ENCODE peak calls at places on chromosome 19, in eight cellular contexts. One of them, this sample, is unnamed.

GRCh38 chr19:51274037-51274370 is 23.1 kb downstream of the SIGLECL1 start:
- DNase-seq in HL-60: no peak
- DNase-seq in Panc1: no peak
- DNase-seq in upper lobe of left lung: no peak
- DNase-seq in GM23338: no peak
- DNase-seq in K562: no peak
- DNase-seq in breast epithelium: no peak
- DNase-seq in transverse colon: no peak
- DNase-seq in this sample: no peak

GRCh38 chr19:43695985-43696729 is 19.7 kb upstream of the IRGC start:
- DNase-seq in HL-60: peak
- DNase-seq in Panc1: no peak
- DNase-seq in upper lobe of left lung: no peak
- DNase-seq in GM23338: no peak
- DNase-seq in K562: no peak
- DNase-seq in breast epithelium: no peak
- DNase-seq in transverse colon: no peak
- DNase-seq in this sample: no peak

GRCh38 chr19:13001502-13002388 is 6.5 kb downstream of the NFIX start:
- DNase-seq in HL-60: no peak
- DNase-seq in Panc1: no peak
- DNase-seq in upper lobe of left lung: peak
- DNase-seq in GM23338: no peak
- DNase-seq in K562: no peak
- DNase-seq in breast epithelium: peak
- DNase-seq in transverse colon: peak
- DNase-seq in this sample: peak

GRCh38 chr19:19524053-19524452 is 4.7 kb upstream of the YJEFN3 start:
- DNase-seq in HL-60: no peak
- DNase-seq in Panc1: no peak
- DNase-seq in upper lobe of left lung: no peak
- DNase-seq in GM23338: no peak
- DNase-seq in K562: no peak
- DNase-seq in breast epithelium: no peak
- DNase-seq in transverse colon: no peak
- DNase-seq in this sample: no peak

GRCh38 chr19:38059897-38060296 is 152.9 kb downstream of the SIPA1L3 start:
- DNase-seq in HL-60: no peak
- DNase-seq in Panc1: no peak
- DNase-seq in upper lobe of left lung: no peak
- DNase-seq in GM23338: no peak
- DNase-seq in K562: no peak
- DNase-seq in breast epithelium: no peak
- DNase-seq in transverse colon: no peak
- DNase-seq in this sample: no peak

GRCh38 chr19:13838071-13838942 is 38.6 kb upstream of the NANOS3 start:
- DNase-seq in HL-60: no peak
- DNase-seq in Panc1: no peak
- DNase-seq in upper lobe of left lung: no peak
- DNase-seq in GM23338: no peak
- DNase-seq in K562: no peak
- DNase-seq in breast epithelium: no peak
- DNase-seq in transverse colon: no peak
- DNase-seq in this sample: no peak

GRCh38 chr19:43826787-43827754 is at the start of gene ZNF283:
- DNase-seq in HL-60: peak
- DNase-seq in Panc1: peak
- DNase-seq in upper lobe of left lung: peak
- DNase-seq in GM23338: peak
- DNase-seq in K562: peak
- DNase-seq in breast epithelium: peak
- DNase-seq in transverse colon: peak
- DNase-seq in this sample: peak

GRCh38 chr19:34416021-34416545 is 11.9 kb downstream of the PDCD2L start:
- DNase-seq in HL-60: no peak
- DNase-seq in Panc1: no peak
- DNase-seq in upper lobe of left lung: no peak
- DNase-seq in GM23338: no peak
- DNase-seq in K562: no peak
- DNase-seq in breast epithelium: no peak
- DNase-seq in transverse colon: no peak
- DNase-seq in this sample: no peak

GRCh38 chr19:36489920-36490415 is 607 bp upstream of the ZNF566 start:
- DNase-seq in HL-60: peak
- DNase-seq in Panc1: peak
- DNase-seq in upper lobe of left lung: no peak
- DNase-seq in GM23338: peak
- DNase-seq in K562: peak
- DNase-seq in breast epithelium: peak
- DNase-seq in transverse colon: peak
- DNase-seq in this sample: peak

GRCh38 chr19:13843104-13843921 is 33.6 kb upstream of the NANOS3 start:
- DNase-seq in HL-60: no peak
- DNase-seq in Panc1: no peak
- DNase-seq in upper lobe of left lung: peak
- DNase-seq in GM23338: peak
- DNase-seq in K562: no peak
- DNase-seq in breast epithelium: peak
- DNase-seq in transverse colon: peak
- DNase-seq in this sample: peak

GRCh38 chr19:35824150-35824549 is 11.5 kb upstream of the PRODH2 start:
- DNase-seq in HL-60: no peak
- DNase-seq in Panc1: no peak
- DNase-seq in upper lobe of left lung: no peak
- DNase-seq in GM23338: no peak
- DNase-seq in K562: no peak
- DNase-seq in breast epithelium: no peak
- DNase-seq in transverse colon: no peak
- DNase-seq in this sample: no peak

GRCh38 chr19:2428756-2429711 is 1.6 kb upstream of the TIMM13 start:
- DNase-seq in HL-60: no peak
- DNase-seq in Panc1: no peak
- DNase-seq in upper lobe of left lung: peak
- DNase-seq in GM23338: peak
- DNase-seq in K562: no peak
- DNase-seq in breast epithelium: no peak
- DNase-seq in transverse colon: no peak
- DNase-seq in this sample: no peak

GRCh38 chr19:2431318-2432055 is 4.1 kb upstream of the TIMM13 start:
- DNase-seq in HL-60: no peak
- DNase-seq in Panc1: no peak
- DNase-seq in upper lobe of left lung: peak
- DNase-seq in GM23338: no peak
- DNase-seq in K562: no peak
- DNase-seq in breast epithelium: no peak
- DNase-seq in transverse colon: no peak
- DNase-seq in this sample: no peak

GRCh38 chr19:19558055-19558454 is 20.0 kb downstream of the CILP2 start:
- DNase-seq in HL-60: no peak
- DNase-seq in Panc1: no peak
- DNase-seq in upper lobe of left lung: no peak
- DNase-seq in GM23338: no peak
- DNase-seq in K562: no peak
- DNase-seq in breast epithelium: no peak
- DNase-seq in transverse colon: no peak
- DNase-seq in this sample: no peak

GRCh38 chr19:55172741-55173140 is 6.3 kb upstream of the DNAAF3 start:
- DNase-seq in HL-60: no peak
- DNase-seq in Panc1: no peak
- DNase-seq in upper lobe of left lung: no peak
- DNase-seq in GM23338: no peak
- DNase-seq in K562: no peak
- DNase-seq in breast epithelium: no peak
- DNase-seq in transverse colon: no peak
- DNase-seq in this sample: no peak
- TF ChIP-seq CTCF in HL-60: no peak
- TF ChIP-seq CTCF in Panc1: no peak
- TF ChIP-seq CTCF in upper lobe of left lung: no peak
- TF ChIP-seq CTCF in GM23338: no peak
- TF ChIP-seq CTCF in K562: no peak
- TF ChIP-seq CTCF in breast epithelium: no peak
- TF ChIP-seq CTCF in transverse colon: no peak
- TF ChIP-seq CTCF in this sample: no peak

GRCh38 chr19:52901842-52902241 is 4.4 kb upstream of the ZNF320 start:
- DNase-seq in HL-60: no peak
- DNase-seq in Panc1: no peak
- DNase-seq in upper lobe of left lung: no peak
- DNase-seq in GM23338: peak
- DNase-seq in K562: no peak
- DNase-seq in breast epithelium: no peak
- DNase-seq in transverse colon: no peak
- DNase-seq in this sample: no peak

GRCh38 chr19:52896431-52897148 is 845 bp downstream of the ZNF320 start:
- DNase-seq in HL-60: no peak
- DNase-seq in Panc1: no peak
- DNase-seq in upper lobe of left lung: no peak
- DNase-seq in GM23338: peak
- DNase-seq in K562: peak
- DNase-seq in breast epithelium: no peak
- DNase-seq in transverse colon: peak
- DNase-seq in this sample: peak

GRCh38 chr19:52898101-52898500 is 666 bp upstream of the ZNF320 start:
- DNase-seq in HL-60: no peak
- DNase-seq in Panc1: no peak
- DNase-seq in upper lobe of left lung: peak
- DNase-seq in GM23338: peak
- DNase-seq in K562: no peak
- DNase-seq in breast epithelium: no peak
- DNase-seq in transverse colon: no peak
- DNase-seq in this sample: no peak

GRCh38 chr19:52897149-52897935 is at the start of gene ZNF320:
- DNase-seq in HL-60: no peak
- DNase-seq in Panc1: peak
- DNase-seq in upper lobe of left lung: peak
- DNase-seq in GM23338: peak
- DNase-seq in K562: peak
- DNase-seq in breast epithelium: peak
- DNase-seq in transverse colon: peak
- DNase-seq in this sample: peak
- TF ChIP-seq POLR2AphosphoS5 in HL-60: peak
- TF ChIP-seq POLR2AphosphoS5 in Panc1: peak
- TF ChIP-seq POLR2AphosphoS5 in upper lobe of left lung: peak
- TF ChIP-seq POLR2AphosphoS5 in GM23338: peak
- TF ChIP-seq POLR2AphosphoS5 in K562: peak
- TF ChIP-seq POLR2AphosphoS5 in breast epithelium: peak
- TF ChIP-seq POLR2AphosphoS5 in transverse colon: peak
- TF ChIP-seq POLR2AphosphoS5 in this sample: peak

GRCh38 chr19:4016486-4016885 is 8.9 kb downstream of the PIAS4 start:
- DNase-seq in HL-60: no peak
- DNase-seq in Panc1: no peak
- DNase-seq in upper lobe of left lung: no peak
- DNase-seq in GM23338: no peak
- DNase-seq in K562: no peak
- DNase-seq in breast epithelium: no peak
- DNase-seq in transverse colon: no peak
- DNase-seq in this sample: no peak

GRCh38 chr19:4018140-4018613 is 10.6 kb downstream of the PIAS4 start:
- DNase-seq in HL-60: no peak
- DNase-seq in Panc1: no peak
- DNase-seq in upper lobe of left lung: no peak
- DNase-seq in GM23338: no peak
- DNase-seq in K562: no peak
- DNase-seq in breast epithelium: no peak
- DNase-seq in transverse colon: no peak
- DNase-seq in this sample: no peak

GRCh38 chr19:4015705-4016402 is 8.3 kb downstream of the PIAS4 start:
- DNase-seq in HL-60: no peak
- DNase-seq in Panc1: no peak
- DNase-seq in upper lobe of left lung: peak
- DNase-seq in GM23338: no peak
- DNase-seq in K562: no peak
- DNase-seq in breast epithelium: peak
- DNase-seq in transverse colon: no peak
- DNase-seq in this sample: no peak

GRCh38 chr19:4018775-4019504 is 11.4 kb downstream of the PIAS4 start:
- DNase-seq in HL-60: no peak
- DNase-seq in Panc1: no peak
- DNase-seq in upper lobe of left lung: no peak
- DNase-seq in GM23338: no peak
- DNase-seq in K562: no peak
- DNase-seq in breast epithelium: no peak
- DNase-seq in transverse colon: no peak
- DNase-seq in this sample: no peak

DNA sequence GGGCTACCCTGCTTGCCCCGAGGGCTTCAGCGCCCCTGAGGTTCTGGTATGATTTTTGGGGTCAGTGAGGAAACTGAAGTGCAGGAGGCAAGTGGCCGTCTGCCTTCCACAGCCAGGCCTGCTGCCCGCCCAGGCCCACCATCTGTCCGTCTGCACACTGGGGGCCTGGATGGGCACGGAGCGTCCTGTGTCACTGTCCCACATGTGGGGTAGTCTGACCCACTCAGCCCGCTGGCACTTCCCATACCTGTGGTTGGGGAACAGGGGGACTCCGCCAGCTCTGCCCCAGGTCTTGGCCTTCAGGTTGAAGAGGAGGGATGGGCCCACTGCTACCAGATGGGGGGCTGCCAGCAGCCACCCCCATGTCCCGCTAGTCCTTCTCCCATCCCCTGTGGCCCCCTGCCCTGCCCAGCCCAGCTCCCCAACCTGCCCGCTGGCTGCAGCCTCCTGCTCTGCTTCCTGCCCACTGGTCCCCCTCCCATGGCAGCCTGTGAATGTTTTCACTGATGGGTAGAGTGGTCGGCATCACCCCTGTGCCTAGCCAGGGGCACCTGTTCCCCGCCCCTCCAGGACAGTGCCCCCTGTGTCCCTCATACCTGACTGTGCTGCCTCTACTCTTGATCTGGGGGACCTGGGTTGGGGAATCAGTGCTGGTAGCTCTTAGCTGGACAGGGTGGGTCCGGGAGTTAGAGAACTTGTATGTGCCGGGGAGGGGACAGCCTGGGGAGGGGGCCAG is 9.5 kb downstream of the PIAS4 start:
- DNase-seq in HL-60: no peak
- DNase-seq in Panc1: no peak
- DNase-seq in upper lobe of left lung: no peak
- DNase-seq in GM23338: no peak
- DNase-seq in K562: no peak
- DNase-seq in breast epithelium: no peak
- DNase-seq in transverse colon: no peak
- DNase-seq in this sample: no peak
- H3K4me3 ChIP-seq in HL-60: no peak
- H3K4me3 ChIP-seq in Panc1: no peak
- H3K4me3 ChIP-seq in upper lobe of left lung: no peak
- H3K4me3 ChIP-seq in GM23338: no peak
- H3K4me3 ChIP-seq in K562: no peak
- H3K4me3 ChIP-seq in breast epithelium: no peak
- H3K4me3 ChIP-seq in transverse colon: no peak
- H3K4me3 ChIP-seq in this sample: no peak

DNA sequence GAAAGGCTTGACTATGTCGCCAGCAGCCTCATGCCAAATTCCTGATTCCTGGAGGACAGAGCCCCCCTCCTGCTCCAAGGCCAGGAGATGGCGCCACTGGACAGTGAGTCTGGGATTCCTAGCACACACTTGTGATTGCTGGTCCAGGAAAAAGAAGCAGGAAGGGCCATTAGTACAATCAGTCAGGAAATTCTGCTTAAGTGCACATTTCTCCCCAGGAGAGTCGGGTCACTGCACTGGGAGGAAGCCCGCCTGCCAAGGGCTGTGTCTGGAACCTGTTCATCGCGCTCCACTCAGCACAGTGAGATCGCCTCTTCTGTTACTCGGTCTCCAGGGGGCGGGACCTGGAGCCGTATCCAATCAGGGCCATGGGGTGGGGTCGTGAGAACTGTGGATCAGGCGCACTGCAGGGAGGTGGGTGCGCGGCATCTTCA is 65.1 kb downstream of the ZNF823 start:
- DNase-seq in HL-60: no peak
- DNase-seq in Panc1: no peak
- DNase-seq in upper lobe of left lung: no peak
- DNase-seq in GM23338: peak
- DNase-seq in K562: peak
- DNase-seq in breast epithelium: peak
- DNase-seq in transverse colon: peak
- DNase-seq in this sample: peak
- TF ChIP-seq CTCF in HL-60: no peak
- TF ChIP-seq CTCF in Panc1: no peak
- TF ChIP-seq CTCF in upper lobe of left lung: peak
- TF ChIP-seq CTCF in GM23338: peak
- TF ChIP-seq CTCF in K562: peak
- TF ChIP-seq CTCF in breast epithelium: peak
- TF ChIP-seq CTCF in transverse colon: peak
- TF ChIP-seq CTCF in this sample: peak

This sample was measured in stomach.